ENCODE peak calls at places on chromosomes 3 and 15, in five cellular contexts. Q is HEK293T; V is midbrain; E is endodermal cell; K is stimulated activated CD4-positive, alpha-beta T cell treated with anti-CD3 and anti-CD28 coated beads, Interleukin-12 subunit alpha, Interleukin-12 subunit beta, amount 100 ng/mL, for 24 hours. H is an unnamed sample.

GRCh38 chr3:50515565-50516047 is 12.2 kb upstream of the CACNA2D2 start:
- DNase-seq in Q (peak; percentile 37), V (no peak), E (peak; percentile 88), K (no peak), H (no peak)

GRCh38 chr3:10462641-10463040 is 42.7 kb downstream of the ATP2B2 start:
- DNase-seq in Q (no peak), V (no peak), E (no peak), K (no peak), H (no peak)

GRCh38 chr15:100714749-100715342 is 112.5 kb downstream of the ASB7 start:
- DNase-seq in Q (no peak), V (no peak), E (no peak), K (no peak), H (no peak)

GRCh38 chr15:97893988-97894387 is 66.5 kb upstream of the ARRDC4 start:
- DNase-seq in Q (no peak), V (no peak), E (no peak), K (no peak), H (no peak)

GRCh38 chr3:175956964-175957363 is 1097.8 kb downstream of the NAALADL2 start:
- DNase-seq in Q (peak; percentile 14), V (peak; percentile 1), E (no peak), K (no peak), H (no peak)

GRCh38 chr3:76824658-76825310 is 215.1 kb upstream of the ROBO2 start:
- DNase-seq in Q (no peak), V (no peak), E (peak; percentile 44), K (no peak), H (no peak)

GRCh38 chr3:45528429-45528828 is 66.1 kb upstream of the LIMD1 start:
- DNase-seq in Q (no peak), V (no peak), E (no peak), K (no peak), H (no peak)

GRCh38 chr3:53668872-53669271 is 174.5 kb downstream of the CACNA1D start:
- DNase-seq in Q (peak; percentile 24), V (no peak), E (no peak), K (no peak), H (no peak)

GRCh38 chr3:165642761-165643432 is 194.3 kb downstream of the BCHE start:
- DNase-seq in Q (no peak), V (no peak), E (no peak), K (no peak), H (peak; percentile 51)

GRCh38 chr3:52892290-52892624 is 5.1 kb downstream of the STIMATE start:
- DNase-seq in Q (no peak), V (no peak), E (no peak), K (no peak), H (no peak)

GRCh38 chr3:148991219-148992026 is at the start of gene GYG1:
- DNase-seq in Q (peak; percentile 87), V (peak; percentile 83), E (peak; percentile 93), K (peak; percentile 64), H (peak; percentile 29)

GRCh38 chr3:155254445-155254844 is 39.0 kb downstream of the STRIT1 start:
- DNase-seq in Q (no peak), V (no peak), E (no peak), K (no peak), H (no peak)

GRCh38 chr15:72790302-72790955 is 6.9 kb upstream of the ADPGK start:
- DNase-seq in Q (no peak), V (no peak), E (no peak), K (no peak), H (no peak)

GRCh38 chr3:196789773-196790419 is 50.2 kb downstream of the PAK2 start:
- DNase-seq in Q (no peak), V (no peak), E (no peak), K (no peak), H (no peak)

GRCh38 chr15:65953622-65954021 is 84.3 kb downstream of the RAB11A start:
- DNase-seq in Q (no peak), V (no peak), E (no peak), K (no peak), H (no peak)

GRCh38 chr3:15783361-15783969 is 14.3 kb downstream of the ANKRD28 start:
- DNase-seq in Q (no peak), V (no peak), E (no peak), K (no peak), H (no peak)

GRCh38 chr3:169227911-169228310 is 435.6 kb downstream of the MECOM start:
- DNase-seq in Q (no peak), V (no peak), E (peak; percentile 53), K (no peak), H (no peak)

GRCh38 chr3:31696009-31696297 is 163.2 kb downstream of the STT3B start:
- DNase-seq in Q (no peak), V (no peak), E (peak; percentile 59), K (no peak), H (no peak)

GRCh38 chr3:45218578-45219390 is 7.3 kb downstream of the TMEM158 start:
- DNase-seq in Q (no peak), V (no peak), E (no peak), K (no peak), H (peak; percentile 15)

GRCh38 chr3:167606836-167607235 is 46.9 kb downstream of the WDR49 start:
- DNase-seq in Q (no peak), V (no peak), E (no peak), K (no peak), H (no peak)

GRCh38 chr3:14804835-14805780 is 13.7 kb upstream of the FGD5 start:
- DNase-seq in Q (no peak), V (no peak), E (peak; percentile 62), K (no peak), H (no peak)

GRCh38 chr3:8619548-8619947 is 25.1 kb downstream of the SSUH2 start:
- DNase-seq in Q (no peak), V (no peak), E (no peak), K (no peak), H (no peak)

GRCh38 chr3:27533718-27534578 is 49.8 kb upstream of the SLC4A7 start:
- DNase-seq in Q (peak; percentile 42), V (no peak), E (peak; percentile 94), K (no peak), H (peak; percentile 72)

GRCh38 chr15:25508369-25509002 is 69.7 kb upstream of the UBE3A start:
- DNase-seq in Q (peak; percentile 8), V (peak; percentile 68), E (no peak), K (no peak), H (no peak)

GRCh38 chr15:29270169-29270955 is 740 bp upstream of the NSMCE3 start:
- DNase-seq in Q (no peak), V (peak; percentile 33), E (no peak), K (no peak), H (no peak)

GRCh38 chr3:60775956-60776355 is 475.3 kb downstream of the FHIT start:
- DNase-seq in Q (no peak), V (no peak), E (no peak), K (no peak), H (no peak)

GRCh38 chr15:63995789-63996188 is 50.5 kb downstream of the DAPK2 start:
- DNase-seq in Q (no peak), V (no peak), E (no peak), K (no peak), H (no peak)

GRCh38 chr3:127291611-127292010 is 3.8 kb upstream of the PRR20G start:
- DNase-seq in Q (no peak), V (no peak), E (no peak), K (no peak), H (no peak)

GRCh38 chr15:50794102-50794501 is 28.6 kb upstream of the SPPL2A start:
- DNase-seq in Q (no peak), V (no peak), E (no peak), K (no peak), H (no peak)

GRCh38 chr3:101381809-101382208 is 61.4 kb upstream of the IMPG2 start:
- DNase-seq in Q (peak; percentile 47), V (peak; percentile 25), E (no peak), K (no peak), H (no peak)

GRCh38 chr3:188383763-188384162 is 229.8 kb downstream of the LPP start:
- DNase-seq in Q (no peak), V (no peak), E (no peak), K (no peak), H (no peak)

GRCh38 chr3:113606539-113607218 is 74.3 kb downstream of the SIDT1 start:
- DNase-seq in Q (no peak), V (no peak), E (no peak), K (no peak), H (no peak)

GRCh38 chr3:172673210-172673679 is 37.6 kb downstream of the NCEH1 start:
- DNase-seq in Q (peak; percentile 61), V (no peak), E (peak; percentile 89), K (peak; percentile 21), H (no peak)

GRCh38 chr15:37877851-37878577 is 56.4 kb upstream of the TMCO5A start:
- DNase-seq in Q (no peak), V (no peak), E (no peak), K (no peak), H (no peak)

GRCh38 chr3:11530153-11530721 is 113.5 kb downstream of the VGLL4 start:
- DNase-seq in Q (no peak), V (peak; percentile 48), E (no peak), K (no peak), H (no peak)

H was measured in GOT3.